ENCODE peak calls at places on chromosome 1, in five cellular contexts. H, K, E, V and J are unnamed samples.

GRCh38 chr1:53477626-53478025 is 18.4 kb downstream of the DMRTB1 start:
- DNase-seq in E (no peak), V (no peak), K (no peak), H (no peak), J (no peak)

GRCh38 chr1:51644533-51645197 is 27.8 kb downstream of the OSBPL9 start:
- DNase-seq in H (peak; percentile 30), K (no peak), E (no peak), V (peak; percentile 69), J (peak; percentile 53)

GRCh38 chr1:201714542-201715276 is 114.2 kb upstream of the IPO9 start:
- DNase-seq in V (peak; percentile 94), K (peak; percentile 62), H (peak; percentile 98), E (peak; percentile 85), J (peak; percentile 99)

GRCh38 chr1:165179306-165179705 is 177.2 kb downstream of the LMX1A start:
- DNase-seq in V (no peak), H (no peak), E (no peak), K (no peak), J (no peak)

GRCh38 chr1:157096881-157097280 is 2.7 kb downstream of the ETV3L start:
- DNase-seq in H (no peak), E (no peak), K (no peak), V (no peak), J (no peak)

GRCh38 chr1:185157599-185158469 is 867 bp downstream of the SWT1 start:
- DNase-seq in H (no peak), V (peak; percentile 5), E (no peak), K (peak; percentile 59), J (peak; percentile 37)

GRCh38 chr1:116486424-116486823 is 84.4 kb downstream of the CD58 start:
- DNase-seq in V (no peak), H (no peak), E (no peak), K (no peak), J (no peak)

GRCh38 chr1:42765832-42766722 is 751 bp downstream of the P3H1 start:
- DNase-seq in H (peak; percentile 69), E (peak; percentile 41), K (peak; percentile 73), V (peak; percentile 52), J (peak; percentile 91)

GRCh38 chr1:237411621-237412020 is 369.6 kb downstream of the RYR2 start:
- DNase-seq in V (no peak), E (no peak), H (no peak), K (peak; percentile 11), J (peak; percentile 3)

GRCh38 chr1:200129480-200129879 is 102.0 kb downstream of the NR5A2 start:
- DNase-seq in E (no peak), V (no peak), K (no peak), H (no peak), J (no peak)

GRCh38 chr1:115467196-115467595 is 129.1 kb upstream of the NGF start:
- DNase-seq in V (no peak), E (no peak), K (no peak), H (no peak), J (no peak)

GRCh38 chr1:107920999-107921398 is 44.0 kb downstream of the VAV3 start:
- DNase-seq in H (no peak), E (no peak), V (no peak), K (no peak), J (no peak)

GRCh38 chr1:89894210-89894668 is 73.4 kb downstream of the LRRC8D start:
- DNase-seq in E (no peak), K (peak; percentile 69), V (no peak), H (no peak), J (peak; percentile 33)

GRCh38 chr1:113976609-113977278 is 2.5 kb upstream of the OLFML3 start:
- DNase-seq in H (peak; percentile 6), E (no peak), K (peak; percentile 56), V (no peak), J (peak; percentile 48)

GRCh38 chr1:91803847-91804545 is 82.0 kb downstream of the TGFBR3 start:
- DNase-seq in E (no peak), V (peak; percentile 67), H (no peak), K (peak; percentile 77), J (no peak)

GRCh38 chr1:92031281-92032110 is 1.7 kb downstream of the EPHX4 start:
- DNase-seq in K (no peak), V (peak; percentile 1), E (no peak), H (no peak), J (peak; percentile 44)

GRCh38 chr1:17858027-17858426 is 102.9 kb downstream of the ACTL8 start:
- DNase-seq in H (peak; percentile 52), E (no peak), K (no peak), V (peak; percentile 5), J (no peak)

GRCh38 chr1:29162476-29163138 is 19.1 kb downstream of the SRSF4 start:
- DNase-seq in E (no peak), H (no peak), K (no peak), V (no peak), J (no peak)

GRCh38 chr1:37845781-37846180 is 13.6 kb downstream of the MTF1 start:
- DNase-seq in V (no peak), K (peak; percentile 62), E (no peak), H (no peak), J (no peak)

GRCh38 chr1:117812868-117813511 is 116.4 kb downstream of the GDAP2 start:
- DNase-seq in H (no peak), E (no peak), K (no peak), V (no peak), J (no peak)

GRCh38 chr1:118986291-118986838 is 1.8 kb downstream of the TBX15 start:
- DNase-seq in E (no peak), V (no peak), K (no peak), H (no peak), J (no peak)

GRCh38 chr1:32716312-32717126 is 13.9 kb upstream of the SYNC start:
- DNase-seq in V (peak; percentile 92), H (peak; percentile 60), E (peak; percentile 95), K (peak; percentile 91), J (no peak)

GRCh38 chr1:113074237-113074636 is 1.2 kb downstream of the LRIG2 start:
- DNase-seq in H (no peak), V (no peak), E (no peak), K (no peak), J (peak; percentile 12)

GRCh38 chr1:90957497-90957896 is 64.3 kb downstream of the ZNF644 start:
- DNase-seq in E (no peak), V (no peak), K (no peak), H (no peak), J (no peak)

GRCh38 chr1:226135709-226136108 is 50.8 kb downstream of the ACBD3 start:
- DNase-seq in V (no peak), H (no peak), E (peak; percentile 25), K (no peak), J (no peak)

GRCh38 chr1:10788592-10789006 is 7.8 kb downstream of the CASZ1 start:
- DNase-seq in V (no peak), K (no peak), E (no peak), H (no peak), J (peak; percentile 9)

GRCh38 chr1:58397187-58397820 is 149.2 kb downstream of the OMA1 start:
- DNase-seq in V (peak; percentile 29), H (peak; percentile 21), E (no peak), K (no peak), J (no peak)

GRCh38 chr1:48472747-48473146 is 743 bp upstream of the SPATA6 start:
- DNase-seq in K (no peak), V (no peak), H (no peak), E (no peak), J (no peak)